ENCODE peak calls at places on chromosomes 5 and 9, in seven cellular contexts. One of them, this sample, is unnamed. For H3K4me1 and H3K27me3, the result is how much of the 10 kb centered on the place peaks cover.

GRCh38 chr9:88998911-88999310 is 7.6 kb downstream of the S1PR3 start:
- DNase-seq in mesendoderm: no peak
- DNase-seq in trophoblast cell: no peak
- DNase-seq in H1: peak
- DNase-seq in H9: no peak
- DNase-seq in IMR-90: no peak
- DNase-seq in neuronal stem cell: no peak
- DNase-seq in this sample: peak

GRCh38 chr5:3595102-3595961 is at the start of gene IRX1:
- DNase-seq in IMR-90: no peak
- DNase-seq in neuronal stem cell: no peak
- DNase-seq in H9: peak
- DNase-seq in H1: peak
- DNase-seq in trophoblast cell: no peak
- DNase-seq in mesendoderm: peak
- DNase-seq in this sample: no peak

GRCh38 chr9:130426883-130427282 is 17.9 kb upstream of the ASS1 start:
- DNase-seq in mesendoderm: no peak
- DNase-seq in H1: no peak
- DNase-seq in trophoblast cell: no peak
- DNase-seq in IMR-90: peak
- DNase-seq in H9: peak
- DNase-seq in neuronal stem cell: no peak
- DNase-seq in this sample: peak

GRCh38 chr5:39519566-39520231 is 94.9 kb upstream of the DAB2 start:
- DNase-seq in trophoblast cell: peak
- DNase-seq in neuronal stem cell: no peak
- DNase-seq in mesendoderm: peak
- DNase-seq in H1: no peak
- DNase-seq in H9: no peak
- DNase-seq in IMR-90: peak
- DNase-seq in this sample: peak

GRCh38 chr5:108727639-108728565 is 19.8 kb upstream of the FER start:
- DNase-seq in neuronal stem cell: peak
- DNase-seq in H9: peak
- DNase-seq in mesendoderm: peak
- DNase-seq in IMR-90: peak
- DNase-seq in trophoblast cell: peak
- DNase-seq in H1: peak
- DNase-seq in this sample: peak

GRCh38 chr9:121298016-121298538 is 30.1 kb downstream of the GSN start:
- DNase-seq in H9: no peak
- DNase-seq in IMR-90: no peak
- DNase-seq in neuronal stem cell: peak
- DNase-seq in mesendoderm: no peak
- DNase-seq in trophoblast cell: no peak
- DNase-seq in H1: no peak
- DNase-seq in this sample: no peak

GRCh38 chr5:178460598-178461425 is 129.4 kb downstream of the COL23A1 start:
- DNase-seq in trophoblast cell: peak
- DNase-seq in neuronal stem cell: peak
- DNase-seq in IMR-90: peak
- DNase-seq in H1: peak
- DNase-seq in mesendoderm: peak
- DNase-seq in H9: peak
- DNase-seq in this sample: peak

GRCh38 chr5:160260881-160261815 is 31.8 kb downstream of the FABP6 start:
- DNase-seq in H9: no peak
- DNase-seq in neuronal stem cell: no peak
- DNase-seq in trophoblast cell: peak
- DNase-seq in H1: no peak
- DNase-seq in mesendoderm: peak
- DNase-seq in IMR-90: peak
- DNase-seq in this sample: peak

GRCh38 chr9:99319048-99319447 is 97.0 kb downstream of the SEC61B start:
- DNase-seq in neuronal stem cell: no peak
- DNase-seq in H9: no peak
- DNase-seq in H1: no peak
- DNase-seq in mesendoderm: no peak
- DNase-seq in trophoblast cell: no peak
- DNase-seq in IMR-90: no peak
- DNase-seq in this sample: no peak

GRCh38 chr5:95261369-95262175 is 23.3 kb downstream of the MCTP1 start:
- DNase-seq in IMR-90: peak
- DNase-seq in neuronal stem cell: no peak
- DNase-seq in H9: no peak
- DNase-seq in H1: no peak
- DNase-seq in mesendoderm: peak
- DNase-seq in trophoblast cell: peak
- DNase-seq in this sample: peak

GRCh38 chr5:142976861-142977260 is 206.7 kb downstream of the ARHGAP26 start:
- DNase-seq in H9: no peak
- DNase-seq in trophoblast cell: peak
- DNase-seq in IMR-90: peak
- DNase-seq in mesendoderm: no peak
- DNase-seq in H1: no peak
- DNase-seq in neuronal stem cell: no peak
- DNase-seq in this sample: peak

GRCh38 chr5:142978252-142978651 is 208.1 kb downstream of the ARHGAP26 start:
- DNase-seq in H1: no peak
- DNase-seq in trophoblast cell: no peak
- DNase-seq in H9: no peak
- DNase-seq in mesendoderm: no peak
- DNase-seq in IMR-90: no peak
- DNase-seq in neuronal stem cell: no peak
- DNase-seq in this sample: no peak

GRCh38 chr5:142977363-142978051 is 207.3 kb downstream of the ARHGAP26 start:
- DNase-seq in H1: no peak
- DNase-seq in trophoblast cell: peak
- DNase-seq in mesendoderm: peak
- DNase-seq in H9: no peak
- DNase-seq in IMR-90: peak
- DNase-seq in neuronal stem cell: no peak
- DNase-seq in this sample: peak

GRCh38 chr5:142979636-142980035 is 209.5 kb downstream of the ARHGAP26 start:
- DNase-seq in trophoblast cell: no peak
- DNase-seq in neuronal stem cell: no peak
- DNase-seq in H1: no peak
- DNase-seq in IMR-90: no peak
- DNase-seq in H9: peak
- DNase-seq in mesendoderm: peak
- DNase-seq in this sample: no peak

DNA sequence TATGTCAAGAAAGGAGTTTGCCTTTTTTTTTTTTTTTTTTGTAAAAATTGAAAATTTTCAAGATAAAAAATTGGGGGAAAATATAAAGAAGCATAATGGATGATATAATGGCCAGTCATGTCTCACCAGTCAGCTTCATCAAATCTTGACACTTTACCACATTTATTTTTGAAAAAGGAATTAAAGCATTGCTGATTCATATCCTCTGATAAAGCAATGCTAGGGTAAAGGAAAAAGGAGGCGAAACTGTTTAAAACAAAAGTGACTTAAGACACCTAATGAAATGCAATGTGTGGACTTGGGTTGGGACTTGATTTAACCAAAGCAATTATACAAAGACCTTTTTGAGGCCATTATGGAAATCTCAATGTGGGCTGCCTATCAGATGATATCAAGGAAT is 208.5 kb downstream of the ARHGAP26 start:
- DNase-seq in mesendoderm: no peak
- DNase-seq in trophoblast cell: no peak
- DNase-seq in H1: no peak
- DNase-seq in H9: no peak
- DNase-seq in neuronal stem cell: no peak
- DNase-seq in IMR-90: peak
- DNase-seq in this sample: no peak
- H3K4me1 ChIP-seq in mesendoderm: under half
- H3K4me1 ChIP-seq in trophoblast cell: under half
- H3K4me1 ChIP-seq in H1: under half
- H3K4me1 ChIP-seq in H9: under half
- H3K4me1 ChIP-seq in neuronal stem cell: under half
- H3K4me1 ChIP-seq in IMR-90: under half
- H3K4me1 ChIP-seq in this sample: under half

DNA sequence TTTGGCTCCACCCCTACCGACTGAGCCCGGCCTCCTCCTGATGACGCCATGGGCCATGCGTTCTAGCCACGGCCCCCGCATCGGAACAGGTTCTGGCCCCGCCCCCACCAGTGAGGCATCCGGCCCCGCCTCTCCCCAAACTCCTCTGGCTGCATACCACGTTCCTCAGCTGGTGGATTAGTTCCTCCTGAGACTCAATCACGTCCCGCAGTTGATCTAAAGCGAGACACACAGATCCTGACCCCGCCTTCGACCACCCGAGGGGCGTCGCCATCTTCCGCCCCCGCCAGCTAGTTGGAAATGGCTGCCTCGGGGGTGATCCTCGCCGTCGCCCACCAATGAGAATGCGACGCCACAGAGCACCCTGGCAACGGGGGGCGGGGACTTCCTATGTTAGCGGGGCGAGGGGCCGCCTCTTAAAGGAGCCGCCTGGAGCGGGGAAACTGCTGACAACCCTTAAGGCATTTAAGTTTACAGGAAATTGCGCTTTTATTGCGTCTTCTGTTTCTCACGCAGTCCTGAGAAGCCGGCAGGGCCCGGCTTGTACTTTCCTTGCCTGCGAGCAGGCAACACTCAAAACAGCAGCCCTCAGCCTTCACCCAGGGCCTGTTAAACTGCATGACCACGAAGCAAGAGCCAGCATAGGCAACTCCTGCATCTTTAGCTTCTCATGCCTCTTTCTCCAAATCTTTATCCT is at the start of gene SPATA24:
- DNase-seq in H9: peak
- DNase-seq in neuronal stem cell: peak
- DNase-seq in H1: peak
- DNase-seq in mesendoderm: peak
- DNase-seq in IMR-90: peak
- DNase-seq in trophoblast cell: peak
- DNase-seq in this sample: peak
- H2AK5ac ChIP-seq in H9: no peak
- H2AK5ac ChIP-seq in neuronal stem cell: no peak
- H2AK5ac ChIP-seq in H1: no peak
- H2AK5ac ChIP-seq in mesendoderm: no peak
- H2AK5ac ChIP-seq in IMR-90: peak
- H2AK5ac ChIP-seq in trophoblast cell: no peak
- H2AK5ac ChIP-seq in this sample: peak

DNA sequence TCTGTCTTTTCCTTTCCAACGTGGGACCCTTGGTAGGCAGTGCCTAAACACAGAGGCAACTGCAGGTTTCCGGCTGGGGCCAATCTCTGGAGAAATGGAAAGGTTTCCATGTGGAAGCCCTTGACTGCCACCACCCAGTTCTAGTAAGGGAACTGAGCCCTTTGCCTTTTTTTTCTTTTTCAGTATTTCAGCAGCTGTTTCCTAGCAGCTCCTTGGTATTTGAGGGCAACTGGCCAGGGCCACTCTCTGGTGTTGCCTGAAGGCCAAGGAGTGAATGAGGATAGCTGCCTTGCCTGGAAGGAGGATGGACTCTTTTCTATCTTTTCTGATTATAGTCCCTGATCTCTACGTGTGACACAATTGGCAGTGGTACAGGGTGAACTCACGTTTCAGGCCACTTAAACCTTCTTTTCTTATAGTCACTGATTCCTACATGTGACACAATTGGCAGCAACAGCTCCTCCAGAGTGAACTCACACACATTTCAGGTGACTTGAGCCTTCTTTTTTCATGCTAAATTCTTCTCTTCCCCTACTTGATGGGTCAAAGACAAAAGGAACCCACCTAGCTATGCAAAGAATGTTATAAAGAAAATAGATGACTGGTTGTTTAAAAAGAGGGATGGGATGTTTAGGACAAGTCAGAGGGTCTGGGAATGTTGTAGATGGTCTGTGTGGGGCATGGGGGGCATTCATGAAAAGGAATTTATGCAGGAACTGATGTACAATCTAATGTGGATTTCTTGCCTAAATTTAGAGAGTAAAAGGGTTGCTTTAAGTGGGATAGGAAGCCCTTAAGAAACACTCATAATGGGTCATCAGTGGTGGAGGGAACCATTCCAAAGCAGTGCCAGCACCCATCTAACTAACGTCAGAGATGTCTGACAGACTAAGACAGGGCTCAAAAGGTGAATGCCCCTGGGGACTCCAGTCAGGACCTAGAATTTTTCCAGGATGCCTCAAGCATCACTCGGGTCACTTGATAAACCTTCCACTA is 190.1 kb downstream of the TMEM232 start:
- DNase-seq in trophoblast cell: no peak
- DNase-seq in IMR-90: no peak
- DNase-seq in mesendoderm: peak
- DNase-seq in H9: peak
- DNase-seq in H1: peak
- DNase-seq in neuronal stem cell: no peak
- DNase-seq in this sample: peak
- H3K27me3 ChIP-seq in trophoblast cell: under half
- H3K27me3 ChIP-seq in IMR-90: under half
- H3K27me3 ChIP-seq in mesendoderm: under half
- H3K27me3 ChIP-seq in H9: under half
- H3K27me3 ChIP-seq in H1: under half
- H3K27me3 ChIP-seq in neuronal stem cell: under half
- H3K27me3 ChIP-seq in this sample: under half

GRCh38 chr9:115413766-115414382 is 295.9 kb upstream of the TNC start:
- DNase-seq in IMR-90: no peak
- DNase-seq in H1: no peak
- DNase-seq in H9: no peak
- DNase-seq in mesendoderm: no peak
- DNase-seq in trophoblast cell: no peak
- DNase-seq in neuronal stem cell: no peak
- DNase-seq in this sample: no peak

GRCh38 chr9:115411516-115411915 is 293.6 kb upstream of the TNC start:
- DNase-seq in IMR-90: peak
- DNase-seq in H1: no peak
- DNase-seq in neuronal stem cell: no peak
- DNase-seq in mesendoderm: peak
- DNase-seq in trophoblast cell: no peak
- DNase-seq in H9: no peak
- DNase-seq in this sample: no peak

GRCh38 chr9:115413304-115413703 is 295.3 kb upstream of the TNC start:
- DNase-seq in mesendoderm: no peak
- DNase-seq in H1: no peak
- DNase-seq in IMR-90: no peak
- DNase-seq in neuronal stem cell: no peak
- DNase-seq in trophoblast cell: no peak
- DNase-seq in H9: no peak
- DNase-seq in this sample: no peak

GRCh38 chr9:115414561-115414960 is 296.6 kb upstream of the TNC start:
- DNase-seq in trophoblast cell: no peak
- DNase-seq in mesendoderm: no peak
- DNase-seq in neuronal stem cell: no peak
- DNase-seq in H1: no peak
- DNase-seq in IMR-90: no peak
- DNase-seq in H9: no peak
- DNase-seq in this sample: no peak

DNA sequence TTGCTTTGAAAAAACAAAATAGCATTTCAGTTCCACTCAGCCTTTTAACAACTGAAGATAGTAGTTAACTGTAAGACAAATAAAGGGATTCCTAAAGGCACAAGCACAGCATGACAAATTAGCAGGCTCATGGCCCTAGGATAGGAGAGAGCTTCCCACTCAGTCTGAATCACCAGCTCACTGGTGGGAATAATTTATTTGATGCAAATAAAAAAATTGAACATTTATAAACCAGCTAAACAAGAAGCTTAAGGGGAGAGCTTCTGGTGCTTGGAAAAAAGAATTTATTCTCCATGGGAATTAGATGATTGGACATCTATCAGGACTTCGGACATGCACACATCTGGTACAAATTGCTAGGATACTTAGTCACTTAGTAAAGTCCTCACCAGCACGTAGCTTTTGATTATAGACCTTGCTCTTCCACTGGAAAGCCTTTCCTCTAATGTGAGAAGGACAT is 294.1 kb upstream of the TNC start:
- DNase-seq in H9: no peak
- DNase-seq in IMR-90: peak
- DNase-seq in neuronal stem cell: no peak
- DNase-seq in trophoblast cell: no peak
- DNase-seq in H1: no peak
- DNase-seq in mesendoderm: peak
- DNase-seq in this sample: no peak
- H3K4me1 ChIP-seq in H9: under half
- H3K4me1 ChIP-seq in IMR-90: under half
- H3K4me1 ChIP-seq in neuronal stem cell: under half
- H3K4me1 ChIP-seq in trophoblast cell: under half
- H3K4me1 ChIP-seq in H1: under half
- H3K4me1 ChIP-seq in mesendoderm: under half
- H3K4me1 ChIP-seq in this sample: under half